ENCODE peak calls at places on chromosomes 7 and 10, in four cellular contexts. A, L, T and Z are unnamed samples.

GRCh38 chr10:127006453-127006852 is 101.2 kb downstream of the DOCK1 start:
- DNase-seq in T (no peak), L (no peak), A (no peak), Z (no peak)

GRCh38 chr7:95527033-95527775 is 41.5 kb downstream of the ASB4 start:
- DNase-seq in L (no peak), T (peak), A (peak), Z (peak)

GRCh38 chr10:123563581-123563855 is 102.6 kb upstream of the GPR26 start:
- DNase-seq in T (no peak), L (no peak), A (no peak), Z (no peak)

GRCh38 chr10:29946953-29947700 is 112.3 kb downstream of the JCAD start:
- DNase-seq in T (no peak), L (no peak), A (no peak), Z (no peak)

GRCh38 chr7:116999316-116999715 is 46.0 kb downstream of the ST7 start:
- DNase-seq in T (no peak), L (no peak), A (no peak), Z (no peak)

GRCh38 chr7:26500749-26501352 is 209.2 kb downstream of the SNX10 start:
- DNase-seq in A (peak), L (no peak), T (no peak), Z (peak)

GRCh38 chr10:69232252-69232651 is 12.1 kb downstream of the HKDC1 start:
- DNase-seq in T (no peak), L (peak), A (peak), Z (no peak)

GRCh38 chr7:75980126-75980864 is 14.1 kb downstream of the TMEM120A start:
- DNase-seq in A (no peak), L (no peak), T (no peak), Z (no peak)

GRCh38 chr7:152909683-152910544 is 150.4 kb downstream of the ACTR3B start:
- DNase-seq in T (no peak), L (no peak), A (no peak), Z (peak)

GRCh38 chr10:77320852-77321496 is 316.6 kb downstream of the KCNMA1 start:
- DNase-seq in T (no peak), A (no peak), L (no peak), Z (no peak)

GRCh38 chr10:97463363-97464132 is 17.6 kb downstream of the ZDHHC16 start:
- DNase-seq in L (no peak), T (peak), A (peak), Z (peak)

GRCh38 chr7:6346581-6346980 is 74.2 kb upstream of the CYTH3 start:
- DNase-seq in L (no peak), T (no peak), A (no peak), Z (no peak)

GRCh38 chr7:113548561-113548960 is 370.2 kb downstream of the PPP1R3A start:
- DNase-seq in A (no peak), L (no peak), T (no peak), Z (no peak)

GRCh38 chr10:32111585-32111984 is 55.4 kb upstream of the KIF5B start:
- DNase-seq in T (no peak), L (no peak), A (no peak), Z (peak)

GRCh38 chr7:111743244-111743852 is 181.1 kb upstream of the IMMP2L start:
- DNase-seq in L (no peak), A (no peak), T (no peak), Z (no peak)

GRCh38 chr10:106547047-106547635 is 617.4 kb downstream of the SORCS1 start:
- DNase-seq in T (no peak), L (no peak), A (no peak), Z (no peak)

GRCh38 chr7:30139836-30140384 is 5.1 kb downstream of the MTURN start:
- DNase-seq in A (no peak), L (no peak), T (no peak), Z (no peak)

GRCh38 chr10:119246862-119247549 is 39.6 kb downstream of the GRK5 start:
- DNase-seq in T (no peak), L (no peak), A (no peak), Z (no peak)

GRCh38 chr10:114541081-114541833 is 116.8 kb downstream of the ABLIM1 start:
- DNase-seq in L (no peak), T (no peak), A (no peak), Z (no peak)

GRCh38 chr10:36281871-36282331 is 639.8 kb upstream of the FZD8 start:
- DNase-seq in A (peak), L (no peak), T (no peak), Z (no peak)

DNA sequence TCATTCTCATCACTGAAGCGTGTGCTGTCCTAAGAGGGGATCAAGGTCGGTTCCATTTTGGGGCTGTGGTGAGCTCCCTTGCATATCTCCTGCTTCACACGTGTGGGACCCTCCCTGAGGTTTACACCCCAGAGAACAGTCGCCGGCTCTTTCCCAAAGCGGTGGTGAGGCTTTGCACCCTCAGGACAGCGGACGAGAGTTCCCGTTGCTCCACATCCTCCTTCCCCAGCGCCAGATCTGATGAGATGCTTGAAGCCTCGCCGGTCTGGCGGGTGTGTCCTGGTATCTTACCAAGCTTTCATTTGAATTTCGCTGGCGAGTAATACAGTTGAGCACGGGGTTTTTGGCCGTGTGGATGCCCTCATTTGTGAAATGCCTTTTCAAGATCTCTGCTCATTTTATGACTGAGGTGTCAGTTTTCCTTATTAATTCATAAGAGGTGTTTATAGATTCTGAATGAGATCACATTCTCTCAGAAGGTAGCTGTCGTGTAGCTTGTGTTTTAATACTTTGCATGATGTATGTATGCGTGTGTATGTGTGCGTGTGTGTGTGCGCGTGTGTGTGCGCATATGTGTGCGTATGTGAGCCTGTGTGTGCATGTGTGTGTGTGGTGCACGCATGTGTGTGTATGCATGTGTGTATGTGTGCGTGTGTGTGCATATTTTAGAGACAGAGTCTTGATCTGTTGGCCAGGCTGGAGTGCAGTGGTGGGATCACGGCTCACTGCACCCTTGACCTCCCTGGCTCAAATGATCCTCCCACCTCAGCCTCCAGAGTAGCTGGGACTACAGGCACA is 30.7 kb downstream of the ELFN1 start:
- DNase-seq in T (no peak), A (no peak), L (no peak), Z (no peak)
- TF ChIP-seq RAD21 in T (no peak), A (no peak), L (no peak), Z (no peak)

DNA sequence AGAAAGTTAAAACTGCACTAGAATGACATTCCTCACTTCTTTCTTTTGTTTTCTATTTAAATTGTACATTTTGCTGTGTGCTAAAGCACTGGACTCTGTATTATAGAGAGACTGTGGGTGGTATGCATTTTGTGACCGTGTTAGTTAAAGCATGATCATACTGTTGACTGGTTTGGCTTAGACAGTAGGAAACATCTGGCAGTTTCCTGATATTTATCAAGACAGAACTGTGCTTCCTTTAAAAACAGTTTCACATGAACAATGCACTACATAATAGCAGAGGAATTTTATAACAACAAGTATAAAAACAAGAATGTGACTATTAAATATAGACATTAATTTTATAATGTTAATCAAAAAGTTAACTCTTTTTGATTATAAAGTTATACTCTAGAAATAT is 23.1 kb downstream of the GNG11 start:
- DNase-seq in L (no peak), T (no peak), A (no peak), Z (no peak)
- TF ChIP-seq RNF2 in L (no peak), T (no peak), A (no peak), Z (no peak)

GRCh38 chr10:239109-239508 is 103.9 kb downstream of the ZMYND11 start:
- DNase-seq in T (no peak), L (no peak), A (no peak), Z (no peak)
- TF ChIP-seq PHF8 in T (no peak), L (no peak), A (no peak), Z (no peak)

GRCh38 chr7:45176886-45177731 is 19.5 kb downstream of the RAMP3 start:
- DNase-seq in T (no peak), A (no peak), L (no peak), Z (no peak)
- TF ChIP-seq RAD21 in T (no peak), A (no peak), L (no peak), Z (no peak)

GRCh38 chr10:92027141-92027540 is 103.6 kb downstream of the BTAF1 start:
- DNase-seq in A (no peak), L (no peak), T (peak), Z (peak)
- TF ChIP-seq RNF2 in A (no peak), L (no peak), T (no peak), Z (no peak)

DNA sequence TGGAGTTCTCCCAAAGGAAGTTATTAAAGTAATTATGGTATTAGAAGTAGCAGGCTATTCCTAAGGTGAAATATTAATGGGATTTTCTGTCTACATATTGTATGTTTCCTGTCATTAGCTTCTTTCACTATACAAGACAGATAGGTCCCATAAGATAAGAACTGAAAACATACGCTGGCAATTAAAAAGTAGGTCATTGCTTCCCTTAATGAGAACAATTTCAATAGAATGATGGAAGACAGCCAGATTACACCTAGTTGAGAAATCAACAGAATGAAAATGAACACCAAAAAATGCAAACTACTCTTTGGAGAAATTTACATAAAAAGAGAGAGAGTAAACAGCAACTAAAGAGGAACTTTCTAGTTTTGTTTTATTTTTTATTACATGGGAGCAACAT is 147.0 kb downstream of the HBP1 start:
- DNase-seq in A (no peak), L (no peak), T (no peak), Z (no peak)
- TF ChIP-seq PHF8 in A (no peak), L (no peak), T (no peak), Z (no peak)

DNA sequence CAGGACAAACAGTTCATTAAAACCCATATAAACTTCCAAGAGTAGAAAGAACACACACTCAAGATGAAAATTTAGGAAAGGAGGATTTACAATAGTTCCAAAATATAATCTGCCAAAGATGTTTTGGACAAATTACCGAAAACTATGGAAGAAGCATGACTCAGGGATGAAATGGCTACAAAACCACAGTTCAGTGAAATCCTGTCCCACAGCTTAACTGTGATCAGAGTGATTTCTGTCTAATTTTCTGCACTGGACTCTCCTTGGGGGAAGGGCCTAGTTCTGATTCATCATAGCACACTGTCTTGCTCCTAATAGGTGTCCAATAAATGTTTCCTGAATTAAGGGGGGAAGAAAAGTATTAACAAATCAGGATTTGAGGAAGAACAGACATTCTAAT is 82.2 kb downstream of the HIPK2 start:
- DNase-seq in L (no peak), T (no peak), A (no peak), Z (no peak)
- TF ChIP-seq RAD21 in L (no peak), T (no peak), A (no peak), Z (no peak)

GRCh38 chr10:93015722-93016121 is 44.9 kb upstream of the CYP26C1 start:
- DNase-seq in L (no peak), A (no peak), T (no peak), Z (peak)
- TF ChIP-seq RNF2 in L (no peak), A (no peak), T (no peak), Z (no peak)

GRCh38 chr7:20435305-20435704 is 104.6 kb downstream of the ITGB8 start:
- DNase-seq in T (no peak), L (no peak), A (no peak), Z (no peak)
- TF ChIP-seq PHF8 in T (no peak), L (no peak), A (no peak), Z (no peak)